ENCODE peak calls at places on chromosomes 1 and 21, in five cellular contexts. W is BJ, I is DMS79 treated with DMSO at 0.1 percent for 48 hours, S is mesendoderm, G is NB4. T is an unnamed sample.

GRCh38 chr21:38129711-38130110 is 127.1 kb upstream of the KCNJ15 start:
- DNase-seq in W (no peak), I (no peak), S (no peak), G (no peak), T (no peak)

GRCh38 chr1:44293761-44294315 is 61.2 kb downstream of the ERI3 start:
- DNase-seq in W (no peak), I (peak; percentile 82), S (no peak), G (no peak), T (no peak)

GRCh38 chr1:18948048-18948912 is 8.2 kb downstream of the IFFO2 start:
- DNase-seq in W (no peak), I (no peak), S (no peak), G (no peak), T (no peak)

GRCh38 chr1:96722161-96722908 is 751 bp downstream of the PTBP2 start:
- DNase-seq in W (peak; percentile 11), I (peak; percentile 58), S (peak; percentile 75), G (peak; percentile 65), T (peak; percentile 83)

GRCh38 chr1:21268281-21269239 is 21.7 kb downstream of the ECE1 start:
- DNase-seq in W (no peak), I (peak; percentile 88), S (no peak), G (no peak), T (no peak)

GRCh38 chr1:172914517-172915144 is 136.1 kb downstream of the TNFSF18 start:
- DNase-seq in W (peak; percentile 97), I (no peak), S (no peak), G (no peak), T (no peak)

GRCh38 chr1:48938975-48939374 is 162.3 kb upstream of the BEND5 start:
- DNase-seq in W (no peak), I (no peak), S (peak; percentile 22), G (no peak), T (no peak)

GRCh38 chr1:35640380-35641232 is 720 bp downstream of the PSMB2 start:
- DNase-seq in W (no peak), I (no peak), S (peak; percentile 44), G (peak; percentile 11), T (no peak)

GRCh38 chr1:153231363-153231762 is 14.0 kb downstream of the PRR9 start:
- DNase-seq in W (no peak), I (no peak), S (no peak), G (no peak), T (no peak)

GRCh38 chr1:147613506-147613905 is 56.8 kb downstream of the ACP6 start:
- DNase-seq in W (no peak), I (peak; percentile 71), S (no peak), G (no peak), T (no peak)

GRCh38 chr21:17051054-17051453 is 461.8 kb upstream of the CXADR start:
- DNase-seq in W (no peak), I (no peak), S (peak; percentile 78), G (no peak), T (peak; percentile 7)

GRCh38 chr1:210259496-210259895 is 26.9 kb downstream of the SERTAD4 start:
- DNase-seq in W (peak; percentile 85), I (peak; percentile 22), S (no peak), G (no peak), T (no peak)

GRCh38 chr1:36480161-36480560 is 2.6 kb downstream of the CSF3R start:
- DNase-seq in W (no peak), I (no peak), S (no peak), G (no peak), T (no peak)

GRCh38 chr1:98371767-98372166 is 289.8 kb upstream of the SNX7 start:
- DNase-seq in W (no peak), I (no peak), S (no peak), G (no peak), T (no peak)

GRCh38 chr1:154115180-154115579 is 39.7 kb downstream of the NUP210L start:
- DNase-seq in W (no peak), I (no peak), S (peak; percentile 8), G (peak; percentile 9), T (no peak)

GRCh38 chr1:90044346-90044745 is 49.4 kb downstream of the ZNF326 start:
- DNase-seq in W (no peak), I (no peak), S (no peak), G (no peak), T (no peak)

GRCh38 chr1:9399510-9400424 is 107.1 kb downstream of the SPSB1 start:
- DNase-seq in W (no peak), I (no peak), S (no peak), G (peak; percentile 79), T (peak; percentile 63)

GRCh38 chr1:143604887-143605286 is 366.9 kb downstream of the FAM72C start:
- DNase-seq in W (no peak), I (no peak), S (no peak), G (no peak), T (no peak)

GRCh38 chr21:42592156-42592820 is 61.1 kb upstream of the PDE9A start:
- DNase-seq in W (no peak), I (no peak), S (peak; percentile 22), G (no peak), T (peak; percentile 39)

GRCh38 chr1:111234866-111235265 is 7.4 kb downstream of the CHI3L2 start:
- DNase-seq in W (no peak), I (no peak), S (no peak), G (no peak), T (no peak)

GRCh38 chr1:163737261-163737660 is 415.5 kb downstream of the NUF2 start:
- DNase-seq in W (no peak), I (no peak), S (peak; percentile 17), G (no peak), T (no peak)

GRCh38 chr1:7886346-7886745 is 33.5 kb upstream of the UTS2 start:
- DNase-seq in W (no peak), I (peak; percentile 81), S (no peak), G (no peak), T (no peak)

GRCh38 chr21:37974081-37974480 is 57.8 kb upstream of the KCNJ6 start:
- DNase-seq in W (no peak), I (no peak), S (no peak), G (no peak), T (no peak)

GRCh38 chr1:61160526-61160925 is 78.2 kb downstream of the NFIA start:
- DNase-seq in W (no peak), I (no peak), S (no peak), G (no peak), T (no peak)

T was measured in H7.